ENCODE peak calls at places on chromosomes 7 and 10, in nine cellular contexts. M is mesendoderm; Q is foreskin keratinocyte; Z is CD4-positive, CD25-positive, alpha-beta regulatory T cell; C is lower lobe of right lung; G is stomach; F is fibroblast of lung; P is body of pancreas; W is suprapubic skin. I is an unnamed sample.
A peak's percentile ranks its signal among the peaks of the same experiment; 100 is the strongest.

GRCh38 chr10:113096111-113097045 is 146.3 kb downstream of the TCF7L2 start:
- DNase-seq in M (no peak), Q (no peak), Z (no peak), C (no peak), G (no peak), F (no peak), P (no peak), W (no peak), I (no peak)

GRCh38 chr7:30382607-30383006 is 96.0 kb downstream of the NOD1 start:
- DNase-seq in M (no peak), Q (no peak), Z (no peak), C (no peak), G (no peak), F (no peak), P (no peak), W (no peak), I (no peak)

GRCh38 chr7:6338551-6339274 is 66.3 kb upstream of the CYTH3 start:
- DNase-seq in M (no peak), Q (no peak), Z (no peak), C (no peak), G (peak; percentile 43), F (no peak), P (peak; percentile 10), W (no peak), I (no peak)

GRCh38 chr10:16644146-16644545 is 122.5 kb upstream of the C1QL3 start:
- DNase-seq in M (peak; percentile 12), Q (peak; percentile 80), Z (no peak), C (no peak), G (no peak), F (peak; percentile 63), P (no peak), W (no peak), I (no peak)

GRCh38 chr7:2517004-2517403 is 2.6 kb upstream of the LFNG start:
- DNase-seq in M (peak; percentile 91), Q (no peak), Z (no peak), C (no peak), G (no peak), F (peak; percentile 98), P (no peak), W (no peak), I (no peak)

GRCh38 chr10:77441541-77442175 is 195.9 kb downstream of the KCNMA1 start:
- DNase-seq in M (peak; percentile 54), Q (no peak), Z (no peak), C (no peak), G (no peak), F (no peak), P (no peak), W (no peak), I (no peak)

GRCh38 chr10:2949948-2950354 is 117.4 kb upstream of the PFKP start:
- DNase-seq in M (no peak), Q (no peak), Z (peak; percentile 14), C (no peak), G (no peak), F (peak; percentile 89), P (no peak), W (no peak), I (no peak)

GRCh38 chr10:126569513-126570447 is 100.7 kb downstream of the C10orf90 start:
- DNase-seq in M (peak; percentile 73), Q (peak; percentile 14), Z (no peak), C (no peak), G (no peak), F (peak; percentile 92), P (no peak), W (no peak), I (no peak)

GRCh38 chr7:129343099-129343700 is 91.0 kb upstream of the STRIP2 start:
- DNase-seq in M (peak; percentile 19), Q (peak; percentile 15), Z (no peak), C (no peak), G (no peak), F (peak; percentile 39), P (no peak), W (no peak), I (no peak)

DNA sequence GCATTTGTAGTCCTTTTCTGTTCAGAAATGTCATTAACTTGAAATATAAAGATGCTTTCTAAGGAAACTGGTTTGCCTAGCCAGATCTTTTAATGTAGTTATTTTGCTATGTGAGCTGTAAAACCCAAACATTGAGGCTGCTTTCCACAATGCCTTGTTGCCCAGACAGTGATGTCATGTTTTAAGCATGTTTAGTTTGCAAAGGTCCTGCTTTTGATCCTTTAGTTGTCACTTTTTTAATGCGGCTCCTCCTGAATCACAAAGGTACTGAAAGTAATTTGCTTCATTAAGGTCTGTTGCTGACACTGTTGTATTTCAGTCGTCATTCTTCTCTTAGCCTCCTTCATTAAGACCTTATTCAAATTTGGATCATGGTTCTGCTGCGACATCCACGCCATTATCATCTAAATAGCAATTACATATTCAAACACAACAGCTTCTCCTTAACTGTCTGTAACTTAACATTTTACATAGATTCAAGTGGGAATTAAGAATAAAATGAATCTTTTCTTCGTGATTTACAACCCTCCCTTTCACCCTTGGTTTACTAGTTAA is 10.6 kb downstream of the RPA3 start:
- DNase-seq in M (peak; percentile 88), Q (no peak), Z (no peak), C (no peak), G (no peak), F (peak; percentile 81), P (no peak), W (no peak), I (no peak)
- H3K4me1 ChIP-seq in M (peaks cover 4% of the 10 kb centered on the region), Q (peaks cover 12% of the 10 kb centered on the region), Z (no peaks in the 10 kb centered on the region), C (peaks cover 9% of the 10 kb centered on the region), G (peaks cover 50% of the 10 kb centered on the region), F (peaks cover under 1% of the 10 kb centered on the region), P (peaks cover 18% of the 10 kb centered on the region), W (peaks cover 22% of the 10 kb centered on the region), I (peaks cover 12% of the 10 kb centered on the region)

DNA sequence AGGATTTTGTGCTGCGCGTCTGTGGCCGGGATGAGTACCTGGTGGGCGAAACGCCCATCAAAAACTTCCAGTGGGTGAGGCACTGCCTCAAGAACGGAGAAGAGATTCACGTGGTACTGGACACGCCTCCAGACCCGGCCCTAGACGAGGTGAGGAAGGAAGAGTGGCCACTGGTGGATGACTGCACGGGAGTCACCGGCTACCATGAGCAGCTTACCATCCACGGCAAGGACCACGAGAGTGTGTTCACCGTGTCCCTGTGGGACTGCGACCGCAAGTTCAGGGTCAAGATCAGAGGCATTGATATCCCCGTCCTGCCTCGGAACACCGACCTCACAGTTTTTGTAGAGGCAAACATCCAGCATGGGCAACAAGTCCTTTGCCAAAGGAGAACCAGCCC is 3.3 kb downstream of the PIK3CG start:
- DNase-seq in M (no peak), Q (no peak), Z (no peak), C (no peak), G (no peak), F (no peak), P (no peak), W (no peak), I (no peak)
- H3K4me1 ChIP-seq in M (peaks cover 2% of the 10 kb centered on the region), Q (no peaks in the 10 kb centered on the region), Z (peaks cover 73% of the 10 kb centered on the region), C (peaks cover 43% of the 10 kb centered on the region), G (no peaks in the 10 kb centered on the region), F (no peaks in the 10 kb centered on the region), P (no peaks in the 10 kb centered on the region), W (peaks cover 9% of the 10 kb centered on the region), I (peaks cover 5% of the 10 kb centered on the region)

DNA sequence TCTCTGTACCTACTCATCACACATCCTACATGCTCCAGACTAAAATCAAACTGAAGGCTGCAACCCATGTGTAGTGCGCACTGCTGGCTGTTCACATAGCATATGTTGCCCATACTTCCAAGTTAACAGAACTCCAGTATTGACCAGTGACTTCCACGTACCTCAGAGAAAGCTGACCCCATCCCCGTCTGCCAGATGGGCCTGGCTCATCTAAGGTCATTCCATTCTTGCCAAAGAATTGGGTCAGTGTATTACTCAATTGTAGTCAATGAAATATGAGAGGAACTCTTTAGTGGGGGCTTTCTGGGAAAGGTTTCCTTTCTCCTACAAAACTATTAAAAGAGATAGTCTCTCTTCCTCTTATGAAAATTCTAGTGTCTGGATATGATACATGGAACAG is 238.7 kb downstream of the COBL start:
- DNase-seq in M (no peak), Q (no peak), Z (no peak), C (no peak), G (no peak), F (peak; percentile 4), P (no peak), W (no peak), I (no peak)
- H3K4me1 ChIP-seq in M (peaks cover 5% of the 10 kb centered on the region), Q (no peaks in the 10 kb centered on the region), Z (no peaks in the 10 kb centered on the region), C (no peaks in the 10 kb centered on the region), G (no peaks in the 10 kb centered on the region), F (no peaks in the 10 kb centered on the region), P (peaks cover 36% of the 10 kb centered on the region), W (peaks cover 13% of the 10 kb centered on the region), I (peaks cover 8% of the 10 kb centered on the region)

GRCh38 chr7:135971366-135971725 is 5.8 kb downstream of the MTPN start:
- DNase-seq in M (no peak), Q (no peak), Z (no peak), C (no peak), G (no peak), F (no peak), P (no peak), W (no peak), I (no peak)
- H3K4me1 ChIP-seq in M (peaks cover 5% of the 10 kb centered on the region), Q (no peaks in the 10 kb centered on the region), Z (peaks cover 57% of the 10 kb centered on the region), C (peaks cover 58% of the 10 kb centered on the region), G (peaks cover 62% of the 10 kb centered on the region), F (no peaks in the 10 kb centered on the region), P (peaks cover 23% of the 10 kb centered on the region), W (peaks cover 42% of the 10 kb centered on the region), I (peaks cover 58% of the 10 kb centered on the region)

DNA sequence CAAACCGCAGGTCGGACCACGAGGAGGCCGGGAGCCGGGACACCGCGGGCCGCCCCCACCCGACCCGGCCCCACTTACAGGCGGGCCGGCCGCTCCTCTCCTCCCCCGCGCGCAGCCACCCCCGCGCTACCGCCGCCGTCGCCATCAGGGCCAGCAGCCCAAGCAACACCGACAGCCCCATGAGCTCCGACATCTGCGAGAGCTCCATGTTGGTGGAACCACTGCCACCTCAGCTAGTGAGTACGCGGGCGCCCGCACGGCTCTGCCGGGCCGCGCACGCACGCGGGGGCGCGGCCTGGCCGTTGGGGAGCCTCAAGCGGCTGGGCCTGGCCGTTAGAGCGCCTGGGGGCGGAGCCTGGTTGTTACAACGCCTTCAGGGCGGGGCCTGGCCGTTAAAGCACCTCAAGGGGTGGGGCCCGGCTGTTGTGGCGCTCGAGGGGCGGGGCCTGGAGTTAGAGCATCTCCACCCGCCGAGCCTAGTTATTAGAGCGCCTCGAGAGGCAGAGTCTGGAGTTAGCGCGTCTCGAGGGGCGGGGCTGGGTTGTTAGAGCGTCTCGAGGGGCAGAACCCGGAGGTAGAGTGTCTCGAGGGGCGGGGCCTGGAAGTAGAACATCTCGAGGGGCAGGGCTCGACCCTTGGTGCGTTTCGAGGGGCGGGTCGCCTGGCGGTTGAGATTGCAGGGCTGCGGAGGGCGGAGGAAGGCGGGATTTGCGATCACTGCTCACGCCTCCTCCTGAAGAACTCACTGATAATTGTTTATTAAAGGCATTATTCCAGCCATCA is at the start of gene TBL2:
- DNase-seq in M (peak; percentile 99), Q (peak; percentile 90), Z (peak; percentile 98), C (peak; percentile 99), G (peak; percentile 100), F (peak; percentile 95), P (peak; percentile 100), W (peak; percentile 99), I (peak; percentile 98)
- H3K4me1 ChIP-seq in M (peaks cover 3% of the 10 kb centered on the region), Q (no peaks in the 10 kb centered on the region), Z (peaks cover 21% of the 10 kb centered on the region), C (peaks cover 45% of the 10 kb centered on the region), G (peaks cover 33% of the 10 kb centered on the region), F (peaks cover 10% of the 10 kb centered on the region), P (peaks cover 25% of the 10 kb centered on the region), W (peaks cover 28% of the 10 kb centered on the region), I (peaks cover 32% of the 10 kb centered on the region)

GRCh38 chr7:64685741-64686140 is 19.8 kb downstream of the ZNF107 start:
- DNase-seq in M (no peak), Q (no peak), Z (no peak), C (no peak), G (no peak), F (no peak), P (no peak), W (no peak), I (no peak)
- H3K4me1 ChIP-seq in M (no peaks in the 10 kb centered on the region), Q (no peaks in the 10 kb centered on the region), Z (no peaks in the 10 kb centered on the region), C (no peaks in the 10 kb centered on the region), G (peaks cover 29% of the 10 kb centered on the region), F (no peaks in the 10 kb centered on the region), P (no peaks in the 10 kb centered on the region), W (peaks cover 31% of the 10 kb centered on the region), I (peaks cover 17% of the 10 kb centered on the region)

I was measured in vagina.